ENCODE peak calls at places on chromosomes 2 and 18, in ten cellular contexts. I is thyroid gland, V is AG04450, H is HFFc6, G is fibroblast of mammary gland, U is B cell, E is ovary, Q is foreskin fibroblast, K is NB4, X is adrenal gland. D is an unnamed sample.
A peak's percentile ranks its signal among the peaks of the same experiment; 100 is the strongest.

GRCh38 chr2:179297922-179298321 is 33.3 kb upstream of the SESTD1 start:
- DNase-seq in I (no peak), U (no peak), Q (no peak), G (no peak), K (no peak), E (no peak), V (no peak), X (no peak), H (no peak), D (no peak)

GRCh38 chr18:10234912-10235439 is 219.5 kb upstream of the APCDD1 start:
- DNase-seq in K (peak; percentile 73), X (no peak), H (peak; percentile 43), V (peak; percentile 6), U (no peak), G (peak; percentile 84), E (no peak), Q (peak; percentile 96), I (no peak), D (no peak)

GRCh38 chr2:176079851-176080539 is 3.8 kb downstream of the EVX2 start:
- DNase-seq in Q (peak; percentile 80), V (no peak), H (peak; percentile 52), E (no peak), G (peak; percentile 54), U (peak; percentile 23), I (no peak), X (no peak), K (peak; percentile 89), D (no peak)

GRCh38 chr2:119940856-119941255 is 72.0 kb upstream of the EPB41L5 start:
- DNase-seq in I (no peak), Q (peak; percentile 8), X (no peak), G (no peak), V (no peak), U (no peak), K (no peak), E (no peak), H (no peak), D (no peak)

GRCh38 chr2:17578466-17578928 is 38.0 kb downstream of the VSNL1 start:
- DNase-seq in I (no peak), E (no peak), Q (no peak), H (no peak), V (no peak), U (no peak), K (no peak), G (no peak), X (no peak), D (no peak)

GRCh38 chr18:9825571-9826073 is 60.2 kb upstream of the TXNDC2 start:
- DNase-seq in Q (peak; percentile 92), U (no peak), G (peak; percentile 97), X (peak; percentile 66), H (peak; percentile 87), I (no peak), E (no peak), V (peak; percentile 78), K (peak; percentile 83), D (no peak)

GRCh38 chr2:240960309-240960962 is 38.0 kb upstream of the SNED1 start:
- DNase-seq in H (no peak), U (no peak), V (no peak), G (peak; percentile 79), K (no peak), Q (peak; percentile 82), X (peak; percentile 71), E (peak; percentile 92), I (peak; percentile 80), D (no peak)

GRCh38 chr2:188631037-188631794 is 339.5 kb downstream of the GULP1 start:
- DNase-seq in I (peak; percentile 39), H (no peak), E (no peak), V (no peak), X (no peak), G (peak; percentile 3), K (no peak), U (no peak), Q (no peak), D (no peak)

GRCh38 chr2:219089330-219089729 is 28.6 kb upstream of the IHH start:
- DNase-seq in U (no peak), X (no peak), Q (no peak), E (no peak), H (no peak), G (no peak), K (no peak), V (no peak), I (no peak), D (no peak)

GRCh38 chr2:51760441-51760840 is 728.5 kb upstream of the NRXN1 start:
- DNase-seq in Q (no peak), I (no peak), X (no peak), U (no peak), E (no peak), V (no peak), K (no peak), G (no peak), H (no peak), D (no peak)

GRCh38 chr2:24613154-24613814 is 122.2 kb downstream of the NCOA1 start:
- DNase-seq in Q (peak; percentile 68), I (no peak), V (peak; percentile 27), G (peak; percentile 72), X (peak; percentile 27), E (no peak), H (peak; percentile 75), U (peak; percentile 32), K (peak; percentile 82), D (peak; percentile 10)
- TF ChIP-seq CTCF in Q (peak; percentile 49), I (no peak), V (peak; percentile 63), G (peak; percentile 63), X (no peak), E (no peak), H (peak; percentile 81), U (no peak), K (peak; percentile 85), D (peak; percentile 51)

DNA sequence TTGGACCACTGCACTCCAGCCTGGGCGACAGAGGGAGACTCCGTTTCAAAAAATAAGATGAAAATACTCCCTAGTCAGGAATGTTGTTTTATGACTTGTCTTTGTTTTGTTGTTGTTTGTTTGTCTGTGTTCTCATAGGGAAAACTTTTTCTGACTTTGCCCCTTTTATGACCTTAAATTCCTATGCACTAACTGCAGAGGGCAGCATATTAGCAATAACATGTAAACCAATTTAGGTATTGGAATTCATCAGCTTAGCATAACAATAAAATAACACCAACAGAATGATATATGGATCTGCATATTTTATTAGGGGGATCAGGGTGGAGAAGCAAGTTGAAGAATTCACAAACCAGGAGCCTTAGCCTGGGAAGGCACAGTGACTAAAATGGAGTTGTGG is 631.5 kb downstream of the SUCLG1 start:
- DNase-seq in E (no peak), H (no peak), V (no peak), Q (no peak), X (no peak), U (no peak), K (peak; percentile 6), G (no peak), I (no peak), D (no peak)
- TF ChIP-seq CTCF in E (no peak), H (no peak), V (no peak), Q (no peak), X (peak; percentile 17), U (no peak), K (peak; percentile 12), G (no peak), I (no peak), D (peak; percentile 16)

GRCh38 chr2:6523476-6523875 is 342.2 kb downstream of the CMPK2 start:
- DNase-seq in V (no peak), Q (no peak), I (no peak), E (no peak), K (no peak), U (no peak), X (no peak), G (no peak), H (no peak), D (no peak)

GRCh38 chr2:6525371-6525770 is 340.3 kb downstream of the CMPK2 start:
- DNase-seq in Q (no peak), E (no peak), U (no peak), V (no peak), H (no peak), X (no peak), I (no peak), K (no peak), G (no peak), D (no peak)

GRCh38 chr2:6531304-6531703 is 334.4 kb downstream of the CMPK2 start:
- DNase-seq in V (no peak), H (no peak), G (no peak), U (no peak), X (no peak), E (no peak), Q (no peak), K (no peak), I (no peak), D (no peak)

GRCh38 chr2:6524678-6525367 is 340.9 kb downstream of the CMPK2 start:
- DNase-seq in Q (no peak), K (no peak), V (no peak), I (no peak), U (no peak), E (no peak), H (no peak), G (no peak), X (no peak), D (no peak)

DNA sequence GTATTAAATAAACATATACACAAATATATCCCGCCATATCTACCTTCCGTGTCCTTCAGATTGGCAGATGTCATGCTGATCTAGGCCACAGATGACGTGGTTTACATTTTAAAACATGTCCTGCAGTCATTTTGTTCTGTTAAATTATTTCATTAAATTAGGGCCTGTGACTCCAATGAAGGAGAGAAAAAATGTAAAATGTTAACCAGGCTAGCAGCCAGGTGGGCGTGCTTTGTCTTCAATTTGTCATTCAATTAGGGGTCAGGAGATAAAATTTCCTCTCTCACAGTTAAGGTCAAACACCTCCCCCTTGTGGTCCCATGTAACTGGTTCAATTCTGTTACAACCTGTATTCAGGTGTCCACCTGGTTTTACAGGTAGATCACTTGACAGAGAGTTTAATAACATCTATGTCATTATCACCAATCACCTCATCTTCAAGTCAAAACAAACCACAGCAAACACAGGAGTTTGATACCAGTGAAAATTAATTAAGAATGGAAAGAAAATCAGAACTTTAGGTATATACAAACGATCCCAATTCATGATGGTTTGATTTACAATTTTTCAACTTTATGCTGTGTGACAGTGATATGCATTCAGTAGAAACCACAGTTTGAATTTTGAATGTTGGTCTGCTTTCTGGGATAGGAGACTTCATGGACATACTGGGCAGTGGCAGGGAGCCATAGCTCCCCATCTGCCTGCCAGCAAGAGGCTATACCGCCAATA is 339.4 kb downstream of the CMPK2 start:
- DNase-seq in G (no peak), I (peak; percentile 35), X (no peak), E (no peak), U (peak; percentile 21), Q (no peak), H (no peak), V (no peak), K (peak; percentile 6), D (no peak)
- TF ChIP-seq CTCF in G (no peak), I (peak; percentile 67), X (no peak), E (no peak), U (peak; percentile 59), Q (no peak), H (peak; percentile 46), V (no peak), K (peak; percentile 12), D (no peak)

DNA sequence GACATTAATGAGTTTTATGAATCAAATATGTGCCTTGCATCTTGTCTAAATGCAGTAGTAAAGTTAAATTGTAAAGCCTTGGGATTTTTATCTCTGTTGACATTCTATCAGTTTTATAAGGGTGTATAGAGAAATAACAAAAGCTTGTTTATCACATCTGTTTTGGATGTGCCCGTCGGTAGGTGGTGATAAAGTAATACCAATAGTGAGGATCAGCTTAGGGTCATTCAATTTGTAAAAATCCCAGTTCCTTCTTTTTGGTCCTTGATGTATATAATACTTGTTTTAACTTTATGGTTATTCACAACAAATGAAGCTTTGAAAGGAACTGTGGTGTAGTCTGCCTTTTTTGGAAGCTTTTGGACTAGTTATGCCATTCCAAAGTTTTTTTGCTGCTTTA is 12.6 kb downstream of the UBE2E3 start:
- DNase-seq in I (no peak), H (no peak), G (no peak), Q (peak; percentile 27), X (no peak), V (no peak), E (no peak), K (no peak), U (no peak), D (no peak)
- TF ChIP-seq CTCF in I (no peak), H (peak; percentile 23), G (no peak), Q (no peak), X (no peak), V (no peak), E (no peak), K (no peak), U (no peak), D (no peak)

D was measured in Panc1.